ENCODE peak calls at places on chromosomes 11 and 22, in five cellular contexts. One of them, this sample, is unnamed.

GRCh38 chr11:76371170-76371569 is 9.8 kb downstream of the THAP12 start:
- DNase-seq in ovary: no peak
- DNase-seq in tibial nerve: no peak
- DNase-seq in fibroblast of the aortic adventitia: peak
- DNase-seq in endothelial cell: no peak
- DNase-seq in this sample: peak

GRCh38 chr11:95337175-95337957 is 106.4 kb upstream of the SESN3 start:
- DNase-seq in fibroblast of the aortic adventitia: peak
- DNase-seq in tibial nerve: peak
- DNase-seq in ovary: peak
- DNase-seq in endothelial cell: peak
- DNase-seq in this sample: peak

GRCh38 chr11:9691865-9692264 is 28.0 kb downstream of the SWAP70 start:
- DNase-seq in tibial nerve: no peak
- DNase-seq in fibroblast of the aortic adventitia: peak
- DNase-seq in endothelial cell: no peak
- DNase-seq in ovary: no peak
- DNase-seq in this sample: peak

GRCh38 chr22:44782286-44782830 is 30.0 kb downstream of the ARHGAP8 start:
- DNase-seq in fibroblast of the aortic adventitia: peak
- DNase-seq in ovary: no peak
- DNase-seq in tibial nerve: no peak
- DNase-seq in endothelial cell: no peak
- DNase-seq in this sample: no peak

GRCh38 chr22:46753761-46754109 is 8.7 kb upstream of the TBC1D22A start:
- DNase-seq in ovary: no peak
- DNase-seq in fibroblast of the aortic adventitia: no peak
- DNase-seq in endothelial cell: no peak
- DNase-seq in tibial nerve: no peak
- DNase-seq in this sample: no peak

GRCh38 chr22:49373801-49374226 is 453.9 kb downstream of the BRD1 start:
- DNase-seq in endothelial cell: peak
- DNase-seq in tibial nerve: no peak
- DNase-seq in ovary: no peak
- DNase-seq in fibroblast of the aortic adventitia: no peak
- DNase-seq in this sample: no peak

GRCh38 chr11:120205596-120206161 is 5.2 kb upstream of the OAF start:
- DNase-seq in endothelial cell: no peak
- DNase-seq in ovary: no peak
- DNase-seq in tibial nerve: no peak
- DNase-seq in fibroblast of the aortic adventitia: peak
- DNase-seq in this sample: peak

GRCh38 chr11:45982656-45983470 is 60.4 kb downstream of the LARGE2 start:
- DNase-seq in ovary: peak
- DNase-seq in endothelial cell: peak
- DNase-seq in fibroblast of the aortic adventitia: peak
- DNase-seq in tibial nerve: no peak
- DNase-seq in this sample: peak

GRCh38 chr11:96311120-96311568 is 31.9 kb downstream of the MAML2 start:
- DNase-seq in fibroblast of the aortic adventitia: peak
- DNase-seq in endothelial cell: no peak
- DNase-seq in ovary: no peak
- DNase-seq in tibial nerve: no peak
- DNase-seq in this sample: peak

GRCh38 chr11:76810151-76810853 is 27.1 kb downstream of the TSKU start:
- DNase-seq in fibroblast of the aortic adventitia: peak
- DNase-seq in endothelial cell: peak
- DNase-seq in tibial nerve: no peak
- DNase-seq in ovary: no peak
- DNase-seq in this sample: peak

GRCh38 chr11:49432242-49432848 is 223.9 kb upstream of the FOLH1 start:
- DNase-seq in ovary: no peak
- DNase-seq in tibial nerve: no peak
- DNase-seq in endothelial cell: no peak
- DNase-seq in fibroblast of the aortic adventitia: no peak
- DNase-seq in this sample: no peak

GRCh38 chr11:118283756-118284350 is 19.8 kb upstream of the MPZL2 start:
- DNase-seq in fibroblast of the aortic adventitia: no peak
- DNase-seq in ovary: no peak
- DNase-seq in tibial nerve: no peak
- DNase-seq in endothelial cell: no peak
- DNase-seq in this sample: no peak

GRCh38 chr22:21052715-21053459 is 7.1 kb downstream of the LRRC74B start:
- DNase-seq in tibial nerve: no peak
- DNase-seq in fibroblast of the aortic adventitia: no peak
- DNase-seq in ovary: no peak
- DNase-seq in endothelial cell: no peak
- DNase-seq in this sample: no peak

GRCh38 chr11:115578275-115578674 is 74.1 kb upstream of the CADM1 start:
- DNase-seq in fibroblast of the aortic adventitia: no peak
- DNase-seq in tibial nerve: no peak
- DNase-seq in ovary: no peak
- DNase-seq in endothelial cell: no peak
- DNase-seq in this sample: no peak

GRCh38 chr11:84719935-84720577 is 907.1 kb downstream of the DLG2 start:
- DNase-seq in fibroblast of the aortic adventitia: no peak
- DNase-seq in tibial nerve: no peak
- DNase-seq in endothelial cell: peak
- DNase-seq in ovary: no peak
- DNase-seq in this sample: no peak

GRCh38 chr11:71309611-71310010 is 57.2 kb upstream of the SHANK2 start:
- DNase-seq in fibroblast of the aortic adventitia: no peak
- DNase-seq in tibial nerve: no peak
- DNase-seq in ovary: no peak
- DNase-seq in endothelial cell: no peak
- DNase-seq in this sample: no peak

GRCh38 chr11:28757725-28758515 is 649.7 kb downstream of the METTL15 start:
- DNase-seq in fibroblast of the aortic adventitia: peak
- DNase-seq in endothelial cell: no peak
- DNase-seq in tibial nerve: no peak
- DNase-seq in ovary: no peak
- DNase-seq in this sample: peak

GRCh38 chr11:83583953-83584352 is 297.8 kb upstream of the CCDC90B start:
- DNase-seq in tibial nerve: no peak
- DNase-seq in endothelial cell: no peak
- DNase-seq in fibroblast of the aortic adventitia: peak
- DNase-seq in ovary: no peak
- DNase-seq in this sample: peak

GRCh38 chr11:60130496-60130895 is 42.0 kb downstream of the MS4A2 start:
- DNase-seq in ovary: no peak
- DNase-seq in tibial nerve: no peak
- DNase-seq in endothelial cell: peak
- DNase-seq in fibroblast of the aortic adventitia: no peak
- DNase-seq in this sample: peak

GRCh38 chr11:43944761-43945311 is 2.4 kb downstream of the C11orf96 start:
- DNase-seq in fibroblast of the aortic adventitia: no peak
- DNase-seq in ovary: peak
- DNase-seq in endothelial cell: peak
- DNase-seq in tibial nerve: peak
- DNase-seq in this sample: peak

GRCh38 chr11:15418887-15419286 is 304.2 kb downstream of the INSC start:
- DNase-seq in ovary: no peak
- DNase-seq in fibroblast of the aortic adventitia: no peak
- DNase-seq in endothelial cell: no peak
- DNase-seq in tibial nerve: no peak
- DNase-seq in this sample: no peak

GRCh38 chr11:61564936-61565696 is 15.8 kb downstream of the SYT7 start:
- DNase-seq in tibial nerve: no peak
- DNase-seq in ovary: no peak
- DNase-seq in fibroblast of the aortic adventitia: no peak
- DNase-seq in endothelial cell: no peak
- DNase-seq in this sample: no peak

GRCh38 chr11:38950882-38951281 is 2352.8 kb upstream of the RAG2 start:
- DNase-seq in ovary: no peak
- DNase-seq in fibroblast of the aortic adventitia: peak
- DNase-seq in tibial nerve: no peak
- DNase-seq in endothelial cell: no peak
- DNase-seq in this sample: peak

GRCh38 chr22:25409240-25409639 is 155.2 kb upstream of the GRK3 start:
- DNase-seq in fibroblast of the aortic adventitia: no peak
- DNase-seq in endothelial cell: no peak
- DNase-seq in tibial nerve: no peak
- DNase-seq in ovary: no peak
- DNase-seq in this sample: no peak

GRCh38 chr22:47784367-47784983 is 1022.0 kb downstream of the TBC1D22A start:
- DNase-seq in fibroblast of the aortic adventitia: no peak
- DNase-seq in ovary: no peak
- DNase-seq in endothelial cell: no peak
- DNase-seq in tibial nerve: no peak
- DNase-seq in this sample: no peak

GRCh38 chr22:28394711-28395110 is 284.9 kb downstream of the TTC28 start:
- DNase-seq in endothelial cell: no peak
- DNase-seq in ovary: no peak
- DNase-seq in tibial nerve: no peak
- DNase-seq in fibroblast of the aortic adventitia: no peak
- DNase-seq in this sample: no peak

GRCh38 chr11:128726464-128727139 is 32.7 kb downstream of the FLI1 start:
- DNase-seq in fibroblast of the aortic adventitia: no peak
- DNase-seq in tibial nerve: no peak
- DNase-seq in endothelial cell: no peak
- DNase-seq in ovary: no peak
- DNase-seq in this sample: no peak

GRCh38 chr11:128727320-128727719 is 33.4 kb downstream of the FLI1 start:
- DNase-seq in tibial nerve: no peak
- DNase-seq in ovary: no peak
- DNase-seq in endothelial cell: no peak
- DNase-seq in fibroblast of the aortic adventitia: no peak
- DNase-seq in this sample: no peak

GRCh38 chr11:128727811-128728431 is 34.0 kb downstream of the FLI1 start:
- DNase-seq in fibroblast of the aortic adventitia: no peak
- DNase-seq in ovary: no peak
- DNase-seq in tibial nerve: no peak
- DNase-seq in endothelial cell: no peak
- DNase-seq in this sample: no peak

GRCh38 chr11:128724891-128725611 is 31.2 kb downstream of the FLI1 start:
- DNase-seq in endothelial cell: no peak
- DNase-seq in tibial nerve: no peak
- DNase-seq in fibroblast of the aortic adventitia: no peak
- DNase-seq in ovary: no peak
- DNase-seq in this sample: no peak

DNA sequence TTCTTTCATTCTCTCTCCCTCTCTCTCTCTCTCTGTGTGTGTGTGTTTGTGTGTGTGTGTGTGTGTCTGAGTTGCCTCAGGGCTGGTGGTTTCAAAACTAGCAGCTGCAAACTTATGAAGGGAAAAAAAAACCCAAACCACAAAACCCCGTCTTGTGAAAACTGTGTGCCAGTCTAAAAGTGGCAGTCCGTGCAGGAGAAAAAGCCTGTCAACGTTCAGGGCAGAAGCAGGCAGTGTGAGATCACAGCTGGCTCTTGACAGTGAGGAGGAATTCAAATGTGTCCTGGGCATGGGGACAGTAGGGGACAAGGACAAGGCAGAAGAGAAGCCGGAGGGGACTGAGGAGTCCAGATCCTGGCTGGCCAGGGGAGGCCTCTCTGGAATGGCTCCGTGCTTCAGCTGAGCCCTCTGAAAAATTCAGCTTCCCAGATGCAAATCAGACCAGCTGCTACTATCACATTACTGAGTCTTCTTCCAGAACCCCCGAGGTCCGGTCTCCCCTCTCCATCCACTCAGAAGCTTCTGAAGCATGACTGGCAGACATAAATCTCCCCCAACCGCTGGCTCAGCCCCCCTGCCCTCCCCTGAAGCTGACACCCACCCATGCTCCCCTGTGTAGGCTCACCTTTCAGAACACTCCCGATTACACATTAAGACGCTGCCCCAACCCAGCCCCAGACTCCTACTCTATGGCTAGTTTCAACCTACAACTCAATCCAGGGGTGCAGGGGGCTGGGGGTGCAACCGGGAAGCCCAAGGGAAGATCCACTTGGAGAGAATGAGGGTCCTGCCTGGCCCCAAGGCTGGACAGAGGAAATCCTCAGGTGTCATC is 32.0 kb downstream of the FLI1 start:
- DNase-seq in fibroblast of the aortic adventitia: no peak
- DNase-seq in endothelial cell: no peak
- DNase-seq in tibial nerve: no peak
- DNase-seq in ovary: no peak
- DNase-seq in this sample: peak
- TF ChIP-seq CTCF in fibroblast of the aortic adventitia: no peak
- TF ChIP-seq CTCF in endothelial cell: no peak
- TF ChIP-seq CTCF in tibial nerve: no peak
- TF ChIP-seq CTCF in ovary: no peak
- TF ChIP-seq CTCF in this sample: no peak

GRCh38 chr11:101436511-101437142 is 147.2 kb downstream of the TRPC6 start:
- DNase-seq in endothelial cell: peak
- DNase-seq in ovary: peak
- DNase-seq in fibroblast of the aortic adventitia: peak
- DNase-seq in tibial nerve: no peak
- DNase-seq in this sample: peak

GRCh38 chr11:101438126-101438525 is 145.7 kb downstream of the TRPC6 start:
- DNase-seq in endothelial cell: no peak
- DNase-seq in tibial nerve: no peak
- DNase-seq in fibroblast of the aortic adventitia: no peak
- DNase-seq in ovary: no peak
- DNase-seq in this sample: no peak

GRCh38 chr11:101441747-101442146 is 142.1 kb downstream of the TRPC6 start:
- DNase-seq in endothelial cell: no peak
- DNase-seq in fibroblast of the aortic adventitia: no peak
- DNase-seq in tibial nerve: no peak
- DNase-seq in ovary: no peak
- DNase-seq in this sample: no peak

GRCh38 chr11:101442171-101442570 is 141.6 kb downstream of the TRPC6 start:
- DNase-seq in tibial nerve: no peak
- DNase-seq in ovary: no peak
- DNase-seq in endothelial cell: no peak
- DNase-seq in fibroblast of the aortic adventitia: peak
- DNase-seq in this sample: peak

DNA sequence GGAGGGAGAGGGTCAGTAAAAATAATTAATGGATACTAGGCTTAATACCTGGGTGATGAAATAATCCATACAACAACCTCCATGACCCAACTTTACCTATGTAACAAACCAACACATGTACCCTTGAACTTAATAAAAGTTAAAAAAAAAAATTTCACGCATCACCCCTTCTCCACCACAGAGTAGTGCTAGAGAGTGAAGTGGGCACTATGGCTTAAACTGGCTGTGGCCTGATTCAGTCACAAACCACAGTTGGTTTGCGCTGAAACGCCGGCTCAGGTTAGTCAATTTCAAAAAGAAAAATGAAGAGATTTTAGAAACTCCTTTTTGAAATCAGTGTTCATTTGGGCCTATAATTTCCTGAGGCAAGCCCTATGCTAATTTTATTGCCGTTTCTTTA is 144.3 kb downstream of the TRPC6 start:
- DNase-seq in fibroblast of the aortic adventitia: no peak
- DNase-seq in tibial nerve: no peak
- DNase-seq in ovary: no peak
- DNase-seq in endothelial cell: no peak
- DNase-seq in this sample: no peak
- TF ChIP-seq CTCF in fibroblast of the aortic adventitia: no peak
- TF ChIP-seq CTCF in tibial nerve: no peak
- TF ChIP-seq CTCF in ovary: no peak
- TF ChIP-seq CTCF in endothelial cell: peak
- TF ChIP-seq CTCF in this sample: no peak

GRCh38 chr22:32951081-32951806 is 106.9 kb downstream of the SYN3 start:
- DNase-seq in endothelial cell: peak
- DNase-seq in tibial nerve: no peak
- DNase-seq in fibroblast of the aortic adventitia: no peak
- DNase-seq in ovary: no peak
- DNase-seq in this sample: no peak
- TF ChIP-seq CTCF in endothelial cell: peak
- TF ChIP-seq CTCF in tibial nerve: no peak
- TF ChIP-seq CTCF in fibroblast of the aortic adventitia: no peak
- TF ChIP-seq CTCF in ovary: no peak
- TF ChIP-seq CTCF in this sample: peak

GRCh38 chr11:69186316-69187266 is 30.9 kb downstream of the SMIM38 start:
- DNase-seq in fibroblast of the aortic adventitia: no peak
- DNase-seq in ovary: no peak
- DNase-seq in tibial nerve: no peak
- DNase-seq in endothelial cell: no peak
- DNase-seq in this sample: no peak
- TF ChIP-seq CTCF in fibroblast of the aortic adventitia: no peak
- TF ChIP-seq CTCF in ovary: no peak
- TF ChIP-seq CTCF in tibial nerve: no peak
- TF ChIP-seq CTCF in endothelial cell: no peak
- TF ChIP-seq CTCF in this sample: no peak